ENCODE peak calls at places on chromosomes 4 and X, in seven cellular contexts. L, Y, C, N, O, A and J are unnamed samples.

GRCh38 chr4:177673980-177674504 is 231.8 kb upstream of the AGA start:
- DNase-seq in L (no peak), A (no peak), N (no peak), C (no peak), O (no peak), Y (no peak), J (no peak)

GRCh38 chr4:36244257-36245084 is at the start of gene ARAP2:
- DNase-seq in O (peak), A (no peak), L (peak), N (peak), Y (no peak), C (peak), J (peak)

GRCh38 chr4:11424000-11424399 is 4.7 kb downstream of the HS3ST1 start:
- DNase-seq in N (peak), L (no peak), A (no peak), C (peak), O (peak), Y (no peak), J (peak)

GRCh38 chrX:30085571-30085970 is 129.8 kb upstream of the MAGEB2 start:
- DNase-seq in N (no peak), O (no peak), L (no peak), C (no peak), A (no peak), Y (no peak), J (no peak)

GRCh38 chr4:37648084-37648817 is 37.9 kb downstream of the RELL1 start:
- DNase-seq in C (no peak), O (peak), Y (peak), A (no peak), L (no peak), N (no peak), J (peak)

GRCh38 chr4:123591875-123592274 is 195.3 kb downstream of the SPRY1 start:
- DNase-seq in N (no peak), L (no peak), A (no peak), O (no peak), Y (no peak), C (no peak), J (no peak)

GRCh38 chr4:81635747-81636146 is 164.0 kb upstream of the RASGEF1B start:
- DNase-seq in Y (no peak), N (no peak), C (peak), A (no peak), O (peak), L (no peak), J (no peak)

GRCh38 chr4:912548-913279 is 19.4 kb downstream of the GAK start:
- DNase-seq in Y (no peak), O (no peak), A (no peak), N (no peak), L (no peak), C (no peak), J (no peak)

GRCh38 chr4:15317246-15317645 is 110.6 kb upstream of the C1QTNF7 start:
- DNase-seq in N (no peak), C (no peak), L (no peak), A (no peak), Y (no peak), O (no peak), J (no peak)

GRCh38 chr4:62407534-62407933 is 1207.4 kb downstream of the ADGRL3 start:
- DNase-seq in C (no peak), A (no peak), L (no peak), N (no peak), Y (no peak), O (no peak), J (no peak)

GRCh38 chrX:39972340-39972739 is 125.4 kb downstream of the BCOR start:
- DNase-seq in Y (peak), A (no peak), C (no peak), N (no peak), L (no peak), O (no peak), J (no peak)